ENCODE peak calls at places on chromosomes 7 and 10, in eight cellular contexts. One of them, this sample, is unnamed.

GRCh38 chr7:44348851-44349781 is 23.7 kb upstream of the CAMK2B start:
- DNase-seq in IMR-90: no peak
- DNase-seq in stomach: no peak
- DNase-seq in CD4-positive, alpha-beta T cell: no peak
- DNase-seq in choroid plexus epithelial cell: peak; percentile 39
- DNase-seq in cardiac fibroblast: peak; percentile 9
- DNase-seq in GM12865: no peak
- DNase-seq in activated CD8-positive, alpha-beta T cell treated with anti-CD3 and anti-CD28 coated beads for 36 hours: no peak
- DNase-seq in this sample: no peak

GRCh38 chr7:12951397-12951801 is 264.0 kb downstream of the ARL4A start:
- DNase-seq in IMR-90: peak; percentile 89
- DNase-seq in stomach: no peak
- DNase-seq in CD4-positive, alpha-beta T cell: no peak
- DNase-seq in choroid plexus epithelial cell: peak; percentile 84
- DNase-seq in cardiac fibroblast: peak; percentile 46
- DNase-seq in GM12865: no peak
- DNase-seq in activated CD8-positive, alpha-beta T cell treated with anti-CD3 and anti-CD28 coated beads for 36 hours: no peak
- DNase-seq in this sample: no peak

GRCh38 chr10:114715171-114715670 is 57.1 kb upstream of the ABLIM1 start:
- DNase-seq in IMR-90: peak; percentile 67
- DNase-seq in stomach: no peak
- DNase-seq in CD4-positive, alpha-beta T cell: no peak
- DNase-seq in choroid plexus epithelial cell: peak; percentile 65
- DNase-seq in cardiac fibroblast: peak; percentile 71
- DNase-seq in GM12865: no peak
- DNase-seq in activated CD8-positive, alpha-beta T cell treated with anti-CD3 and anti-CD28 coated beads for 36 hours: no peak
- DNase-seq in this sample: no peak

GRCh38 chr7:21828846-21829245 is 116.9 kb downstream of the CDCA7L start:
- DNase-seq in IMR-90: no peak
- DNase-seq in stomach: no peak
- DNase-seq in CD4-positive, alpha-beta T cell: no peak
- DNase-seq in choroid plexus epithelial cell: no peak
- DNase-seq in cardiac fibroblast: no peak
- DNase-seq in GM12865: peak; percentile 2
- DNase-seq in activated CD8-positive, alpha-beta T cell treated with anti-CD3 and anti-CD28 coated beads for 36 hours: no peak
- DNase-seq in this sample: no peak

GRCh38 chr7:27784399-27785053 is 44.6 kb downstream of the TAX1BP1 start:
- DNase-seq in IMR-90: peak; percentile 70
- DNase-seq in stomach: no peak
- DNase-seq in CD4-positive, alpha-beta T cell: no peak
- DNase-seq in choroid plexus epithelial cell: peak; percentile 69
- DNase-seq in cardiac fibroblast: peak; percentile 62
- DNase-seq in GM12865: peak; percentile 53
- DNase-seq in activated CD8-positive, alpha-beta T cell treated with anti-CD3 and anti-CD28 coated beads for 36 hours: peak; percentile 29
- DNase-seq in this sample: no peak

GRCh38 chr7:12257582-12257981 is 46.5 kb downstream of the TMEM106B start:
- DNase-seq in IMR-90: peak; percentile 39
- DNase-seq in stomach: no peak
- DNase-seq in CD4-positive, alpha-beta T cell: no peak
- DNase-seq in choroid plexus epithelial cell: peak; percentile 66
- DNase-seq in cardiac fibroblast: peak; percentile 25
- DNase-seq in GM12865: peak; percentile 86
- DNase-seq in activated CD8-positive, alpha-beta T cell treated with anti-CD3 and anti-CD28 coated beads for 36 hours: peak; percentile 38
- DNase-seq in this sample: no peak

GRCh38 chr7:98202367-98203195 is 8.7 kb upstream of the BHLHA15 start:
- DNase-seq in IMR-90: no peak
- DNase-seq in stomach: no peak
- DNase-seq in CD4-positive, alpha-beta T cell: peak; percentile 56
- DNase-seq in choroid plexus epithelial cell: peak; percentile 26
- DNase-seq in cardiac fibroblast: no peak
- DNase-seq in GM12865: peak; percentile 98
- DNase-seq in activated CD8-positive, alpha-beta T cell treated with anti-CD3 and anti-CD28 coated beads for 36 hours: peak; percentile 91
- DNase-seq in this sample: no peak

GRCh38 chr10:44696496-44696895 is 214.6 kb upstream of the TMEM72 start:
- DNase-seq in IMR-90: peak; percentile 36
- DNase-seq in stomach: no peak
- DNase-seq in CD4-positive, alpha-beta T cell: no peak
- DNase-seq in choroid plexus epithelial cell: peak; percentile 76
- DNase-seq in cardiac fibroblast: no peak
- DNase-seq in GM12865: no peak
- DNase-seq in activated CD8-positive, alpha-beta T cell treated with anti-CD3 and anti-CD28 coated beads for 36 hours: no peak
- DNase-seq in this sample: no peak

GRCh38 chr10:32130788-32131187 is 74.6 kb upstream of the KIF5B start:
- DNase-seq in IMR-90: no peak
- DNase-seq in stomach: no peak
- DNase-seq in CD4-positive, alpha-beta T cell: no peak
- DNase-seq in choroid plexus epithelial cell: no peak
- DNase-seq in cardiac fibroblast: no peak
- DNase-seq in GM12865: no peak
- DNase-seq in activated CD8-positive, alpha-beta T cell treated with anti-CD3 and anti-CD28 coated beads for 36 hours: no peak
- DNase-seq in this sample: no peak

GRCh38 chr7:141974831-141975230 is 1.3 kb upstream of the TAS2R38 start:
- DNase-seq in IMR-90: no peak
- DNase-seq in stomach: peak; percentile 46
- DNase-seq in CD4-positive, alpha-beta T cell: no peak
- DNase-seq in choroid plexus epithelial cell: peak; percentile 21
- DNase-seq in cardiac fibroblast: no peak
- DNase-seq in GM12865: peak; percentile 21
- DNase-seq in activated CD8-positive, alpha-beta T cell treated with anti-CD3 and anti-CD28 coated beads for 36 hours: peak; percentile 48
- DNase-seq in this sample: no peak

GRCh38 chr10:120978589-120979252 is 127.6 kb downstream of the WDR11 start:
- DNase-seq in IMR-90: peak; percentile 2
- DNase-seq in stomach: no peak
- DNase-seq in CD4-positive, alpha-beta T cell: no peak
- DNase-seq in choroid plexus epithelial cell: no peak
- DNase-seq in cardiac fibroblast: no peak
- DNase-seq in GM12865: no peak
- DNase-seq in activated CD8-positive, alpha-beta T cell treated with anti-CD3 and anti-CD28 coated beads for 36 hours: no peak
- DNase-seq in this sample: no peak

GRCh38 chr10:98485959-98486358 is 39.2 kb upstream of the HPS1 start:
- DNase-seq in IMR-90: peak; percentile 35
- DNase-seq in stomach: no peak
- DNase-seq in CD4-positive, alpha-beta T cell: no peak
- DNase-seq in choroid plexus epithelial cell: no peak
- DNase-seq in cardiac fibroblast: no peak
- DNase-seq in GM12865: no peak
- DNase-seq in activated CD8-positive, alpha-beta T cell treated with anti-CD3 and anti-CD28 coated beads for 36 hours: no peak
- DNase-seq in this sample: no peak

GRCh38 chr7:120052884-120053382 is 220.0 kb upstream of the KCND2 start:
- DNase-seq in IMR-90: peak; percentile 99
- DNase-seq in stomach: no peak
- DNase-seq in CD4-positive, alpha-beta T cell: no peak
- DNase-seq in choroid plexus epithelial cell: peak; percentile 89
- DNase-seq in cardiac fibroblast: peak; percentile 97
- DNase-seq in GM12865: no peak
- DNase-seq in activated CD8-positive, alpha-beta T cell treated with anti-CD3 and anti-CD28 coated beads for 36 hours: no peak
- DNase-seq in this sample: no peak

DNA sequence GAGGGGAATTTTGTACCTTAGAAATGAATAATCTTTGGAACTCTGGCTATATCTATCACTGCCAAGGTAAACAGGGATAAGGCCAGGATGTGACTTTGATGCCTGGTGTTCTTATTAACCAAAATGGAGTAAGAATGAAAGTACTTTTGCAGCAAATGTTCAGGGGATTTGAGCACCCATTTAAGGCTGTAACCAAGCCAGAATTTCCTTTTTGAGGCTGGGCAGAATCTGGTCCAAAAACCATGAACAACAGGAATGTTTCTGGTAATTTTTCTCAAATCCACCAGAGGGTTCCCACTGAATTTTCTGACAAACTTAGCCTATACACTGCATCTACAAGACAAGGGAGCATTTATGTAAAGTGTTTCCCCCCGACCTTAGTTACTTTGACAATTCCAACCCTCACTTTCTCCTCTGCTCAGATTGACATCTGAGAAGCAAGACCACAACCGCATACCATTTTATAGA is 120.6 kb downstream of the BAMBI start:
- DNase-seq in IMR-90: no peak
- DNase-seq in stomach: no peak
- DNase-seq in CD4-positive, alpha-beta T cell: no peak
- DNase-seq in choroid plexus epithelial cell: peak; percentile 51
- DNase-seq in cardiac fibroblast: peak; percentile 78
- DNase-seq in GM12865: no peak
- DNase-seq in activated CD8-positive, alpha-beta T cell treated with anti-CD3 and anti-CD28 coated beads for 36 hours: no peak
- DNase-seq in this sample: no peak
- TF ChIP-seq CTCF in IMR-90: no peak
- TF ChIP-seq CTCF in stomach: no peak
- TF ChIP-seq CTCF in CD4-positive, alpha-beta T cell: no peak
- TF ChIP-seq CTCF in choroid plexus epithelial cell: peak; percentile 25
- TF ChIP-seq CTCF in cardiac fibroblast: no peak
- TF ChIP-seq CTCF in GM12865: no peak
- TF ChIP-seq CTCF in activated CD8-positive, alpha-beta T cell treated with anti-CD3 and anti-CD28 coated beads for 36 hours: no peak
- TF ChIP-seq CTCF in this sample: peak; percentile 31

GRCh38 chr10:15280974-15281373 is 90.1 kb downstream of the FAM171A1 start:
- DNase-seq in IMR-90: no peak
- DNase-seq in stomach: no peak
- DNase-seq in CD4-positive, alpha-beta T cell: no peak
- DNase-seq in choroid plexus epithelial cell: no peak
- DNase-seq in cardiac fibroblast: no peak
- DNase-seq in GM12865: peak; percentile 12
- DNase-seq in activated CD8-positive, alpha-beta T cell treated with anti-CD3 and anti-CD28 coated beads for 36 hours: no peak
- DNase-seq in this sample: no peak

GRCh38 chr10:15280462-15280861 is 90.6 kb downstream of the FAM171A1 start:
- DNase-seq in IMR-90: no peak
- DNase-seq in stomach: no peak
- DNase-seq in CD4-positive, alpha-beta T cell: no peak
- DNase-seq in choroid plexus epithelial cell: no peak
- DNase-seq in cardiac fibroblast: peak; percentile 26
- DNase-seq in GM12865: no peak
- DNase-seq in activated CD8-positive, alpha-beta T cell treated with anti-CD3 and anti-CD28 coated beads for 36 hours: no peak
- DNase-seq in this sample: no peak

GRCh38 chr10:15278786-15279185 is 92.3 kb downstream of the FAM171A1 start:
- DNase-seq in IMR-90: no peak
- DNase-seq in stomach: no peak
- DNase-seq in CD4-positive, alpha-beta T cell: no peak
- DNase-seq in choroid plexus epithelial cell: no peak
- DNase-seq in cardiac fibroblast: no peak
- DNase-seq in GM12865: no peak
- DNase-seq in activated CD8-positive, alpha-beta T cell treated with anti-CD3 and anti-CD28 coated beads for 36 hours: no peak
- DNase-seq in this sample: no peak

GRCh38 chr10:15279236-15279635 is 91.9 kb downstream of the FAM171A1 start:
- DNase-seq in IMR-90: no peak
- DNase-seq in stomach: no peak
- DNase-seq in CD4-positive, alpha-beta T cell: no peak
- DNase-seq in choroid plexus epithelial cell: no peak
- DNase-seq in cardiac fibroblast: no peak
- DNase-seq in GM12865: no peak
- DNase-seq in activated CD8-positive, alpha-beta T cell treated with anti-CD3 and anti-CD28 coated beads for 36 hours: no peak
- DNase-seq in this sample: no peak
- TF ChIP-seq CTCF in IMR-90: no peak
- TF ChIP-seq CTCF in stomach: no peak
- TF ChIP-seq CTCF in CD4-positive, alpha-beta T cell: no peak
- TF ChIP-seq CTCF in choroid plexus epithelial cell: no peak
- TF ChIP-seq CTCF in cardiac fibroblast: no peak
- TF ChIP-seq CTCF in GM12865: no peak
- TF ChIP-seq CTCF in activated CD8-positive, alpha-beta T cell treated with anti-CD3 and anti-CD28 coated beads for 36 hours: no peak
- TF ChIP-seq CTCF in this sample: no peak

DNA sequence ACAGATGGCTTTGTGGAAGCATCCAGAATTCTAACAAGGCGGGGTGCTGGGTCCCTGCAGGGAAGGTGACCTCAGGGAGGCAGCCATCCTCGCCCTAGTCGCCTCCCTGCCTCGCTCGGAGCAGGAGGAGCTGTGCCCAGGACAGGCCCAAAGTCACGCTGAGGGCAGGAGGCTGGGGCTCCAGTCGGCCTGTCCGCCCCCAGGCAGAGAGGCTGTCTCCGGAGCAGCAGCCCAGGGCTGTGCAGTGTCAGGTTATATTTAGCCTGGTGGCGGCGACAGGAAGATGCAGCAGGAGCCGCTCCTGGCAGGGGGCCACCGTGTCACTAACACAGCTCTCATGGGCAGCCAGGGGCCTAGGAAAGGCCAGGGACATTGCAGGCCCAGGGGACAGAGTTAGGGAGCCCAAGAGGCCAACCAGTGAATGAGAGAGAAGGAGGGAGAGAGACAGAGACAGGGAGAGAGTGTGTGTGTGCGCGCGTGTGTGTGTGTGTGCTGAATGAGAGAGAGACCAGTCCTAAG is 13.5 kb downstream of the KCNH2 start:
- DNase-seq in IMR-90: no peak
- DNase-seq in stomach: no peak
- DNase-seq in CD4-positive, alpha-beta T cell: no peak
- DNase-seq in choroid plexus epithelial cell: no peak
- DNase-seq in cardiac fibroblast: no peak
- DNase-seq in GM12865: no peak
- DNase-seq in activated CD8-positive, alpha-beta T cell treated with anti-CD3 and anti-CD28 coated beads for 36 hours: no peak
- DNase-seq in this sample: no peak
- TF ChIP-seq CTCF in IMR-90: no peak
- TF ChIP-seq CTCF in stomach: no peak
- TF ChIP-seq CTCF in CD4-positive, alpha-beta T cell: no peak
- TF ChIP-seq CTCF in choroid plexus epithelial cell: no peak
- TF ChIP-seq CTCF in cardiac fibroblast: no peak
- TF ChIP-seq CTCF in GM12865: no peak
- TF ChIP-seq CTCF in activated CD8-positive, alpha-beta T cell treated with anti-CD3 and anti-CD28 coated beads for 36 hours: no peak
- TF ChIP-seq CTCF in this sample: no peak

GRCh38 chr10:85544956-85545355 is 821.6 kb downstream of the GRID1 start:
- DNase-seq in IMR-90: no peak
- DNase-seq in stomach: no peak
- DNase-seq in CD4-positive, alpha-beta T cell: no peak
- DNase-seq in choroid plexus epithelial cell: no peak
- DNase-seq in cardiac fibroblast: peak; percentile 7
- DNase-seq in GM12865: no peak
- DNase-seq in activated CD8-positive, alpha-beta T cell treated with anti-CD3 and anti-CD28 coated beads for 36 hours: no peak
- DNase-seq in this sample: no peak

GRCh38 chr10:85547460-85548023 is 819.1 kb downstream of the GRID1 start:
- DNase-seq in IMR-90: no peak
- DNase-seq in stomach: no peak
- DNase-seq in CD4-positive, alpha-beta T cell: no peak
- DNase-seq in choroid plexus epithelial cell: no peak
- DNase-seq in cardiac fibroblast: no peak
- DNase-seq in GM12865: no peak
- DNase-seq in activated CD8-positive, alpha-beta T cell treated with anti-CD3 and anti-CD28 coated beads for 36 hours: no peak
- DNase-seq in this sample: no peak

GRCh38 chr10:85545874-85546273 is 820.7 kb downstream of the GRID1 start:
- DNase-seq in IMR-90: no peak
- DNase-seq in stomach: no peak
- DNase-seq in CD4-positive, alpha-beta T cell: no peak
- DNase-seq in choroid plexus epithelial cell: no peak
- DNase-seq in cardiac fibroblast: no peak
- DNase-seq in GM12865: peak; percentile 1
- DNase-seq in activated CD8-positive, alpha-beta T cell treated with anti-CD3 and anti-CD28 coated beads for 36 hours: no peak
- DNase-seq in this sample: no peak

GRCh38 chr10:85542936-85543730 is 823.5 kb downstream of the GRID1 start:
- DNase-seq in IMR-90: no peak
- DNase-seq in stomach: no peak
- DNase-seq in CD4-positive, alpha-beta T cell: no peak
- DNase-seq in choroid plexus epithelial cell: no peak
- DNase-seq in cardiac fibroblast: no peak
- DNase-seq in GM12865: no peak
- DNase-seq in activated CD8-positive, alpha-beta T cell treated with anti-CD3 and anti-CD28 coated beads for 36 hours: no peak
- DNase-seq in this sample: no peak

DNA sequence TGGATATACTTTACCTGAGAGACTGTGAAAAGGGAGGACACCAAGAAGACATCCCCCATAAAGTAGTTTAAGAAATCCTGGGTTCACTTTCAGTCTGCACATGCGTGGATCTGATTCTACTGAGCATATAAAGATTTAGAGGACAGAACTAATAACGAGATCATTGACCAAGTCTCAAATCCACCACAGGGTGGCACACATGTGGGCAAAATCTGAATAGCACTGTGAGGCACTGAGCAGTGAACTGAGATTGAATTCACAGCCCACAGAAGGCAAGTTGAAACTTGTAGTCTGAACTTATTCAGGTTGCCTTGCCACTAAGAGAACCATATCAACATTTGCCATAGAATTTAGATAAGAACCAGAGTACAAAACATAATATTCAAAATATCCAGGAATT is 818.6 kb downstream of the GRID1 start:
- DNase-seq in IMR-90: no peak
- DNase-seq in stomach: no peak
- DNase-seq in CD4-positive, alpha-beta T cell: peak; percentile 17
- DNase-seq in choroid plexus epithelial cell: peak; percentile 47
- DNase-seq in cardiac fibroblast: peak; percentile 37
- DNase-seq in GM12865: peak; percentile 68
- DNase-seq in activated CD8-positive, alpha-beta T cell treated with anti-CD3 and anti-CD28 coated beads for 36 hours: peak; percentile 30
- DNase-seq in this sample: no peak
- TF ChIP-seq CTCF in IMR-90: no peak
- TF ChIP-seq CTCF in stomach: no peak
- TF ChIP-seq CTCF in CD4-positive, alpha-beta T cell: peak; percentile 64
- TF ChIP-seq CTCF in choroid plexus epithelial cell: peak; percentile 42
- TF ChIP-seq CTCF in cardiac fibroblast: no peak
- TF ChIP-seq CTCF in GM12865: peak; percentile 29
- TF ChIP-seq CTCF in activated CD8-positive, alpha-beta T cell treated with anti-CD3 and anti-CD28 coated beads for 36 hours: no peak
- TF ChIP-seq CTCF in this sample: peak; percentile 52

This sample was measured in osteocyte.